ENCODE peak calls at places on chromosomes 3 and 15, in four cellular contexts. S, X, C and O are unnamed samples.

GRCh38 chr15:101127503-101128076 is 124.3 kb downstream of the CHSY1 start:
- DNase-seq in C (peak), X (peak), S (peak), O (no peak)

GRCh38 chr3:113132571-113132996 is 78.8 kb upstream of the BOC start:
- DNase-seq in X (no peak), S (peak), C (no peak), O (no peak)

GRCh38 chr3:29324180-29324651 is 43.3 kb downstream of the RBMS3 start:
- DNase-seq in X (no peak), C (peak), S (no peak), O (peak)

GRCh38 chr15:99703603-99704443 is 29.4 kb downstream of the LYSMD4 start:
- DNase-seq in X (no peak), S (peak), C (no peak), O (peak)

GRCh38 chr3:23831517-23832394 is 26.0 kb downstream of the UBE2E1 start:
- DNase-seq in S (no peak), C (no peak), X (no peak), O (no peak)

GRCh38 chr3:31379598-31379997 is 153.1 kb upstream of the STT3B start:
- DNase-seq in C (no peak), X (no peak), S (no peak), O (no peak)

GRCh38 chr3:1987983-1988382 is 110.7 kb upstream of the CNTN4 start:
- DNase-seq in S (no peak), X (peak), C (no peak), O (no peak)

GRCh38 chr3:121809249-121809648 is 25.6 kb downstream of the IQCB1 start:
- DNase-seq in S (no peak), X (no peak), C (peak), O (no peak)

GRCh38 chr3:158789592-158789991 is 12.3 kb upstream of the MFSD1 start:
- DNase-seq in X (peak), C (no peak), S (peak), O (peak)

GRCh38 chr3:20836801-20837200 is 650.8 kb upstream of the SGO1 start:
- DNase-seq in S (no peak), C (no peak), X (no peak), O (no peak)

GRCh38 chr3:41304603-41305002 is 105.3 kb downstream of the CTNNB1 start:
- DNase-seq in X (peak), C (no peak), S (no peak), O (peak)

GRCh38 chr15:45102226-45102625 is 11.7 kb downstream of the DUOX2 start:
- DNase-seq in X (no peak), S (no peak), C (no peak), O (no peak)

GRCh38 chr15:50083424-50084025 is 35.5 kb downstream of the ATP8B4 start:
- DNase-seq in X (no peak), S (no peak), C (no peak), O (no peak)

GRCh38 chr3:37556789-37557301 is 304.8 kb upstream of the CTDSPL start:
- DNase-seq in X (no peak), S (no peak), C (no peak), O (no peak)

GRCh38 chr3:81760924-81761903 is at the start of gene GBE1:
- DNase-seq in S (peak), X (peak), C (peak), O (peak)

GRCh38 chr3:23735062-23735461 is 70.7 kb upstream of the UBE2E1 start:
- DNase-seq in S (no peak), X (no peak), C (no peak), O (no peak)

GRCh38 chr15:60548101-60548500 is 69.2 kb upstream of the ICE2 start:
- DNase-seq in X (no peak), C (peak), S (no peak), O (no peak)

GRCh38 chr3:104982130-104982529 is 384.6 kb upstream of the ALCAM start:
- DNase-seq in C (no peak), X (peak), S (no peak), O (no peak)

GRCh38 chr15:57216288-57216687 is 160.0 kb upstream of the CGNL1 start:
- DNase-seq in C (no peak), S (no peak), X (no peak), O (no peak)

GRCh38 chr3:61057491-61057890 is 193.8 kb downstream of the FHIT start:
- DNase-seq in C (no peak), X (no peak), S (no peak), O (no peak)

GRCh38 chr3:188320757-188321156 is 166.8 kb downstream of the LPP start:
- DNase-seq in S (no peak), X (no peak), C (no peak), O (no peak)

GRCh38 chr3:189641776-189642175 is 10.6 kb downstream of the TP63 start:
- DNase-seq in C (no peak), S (no peak), X (no peak), O (no peak)

GRCh38 chr15:91887321-91887720 is 33.8 kb downstream of the SLCO3A1 start:
- DNase-seq in S (no peak), C (no peak), X (no peak), O (no peak)

GRCh38 chr3:165892565-165892964 is 55.3 kb upstream of the BCHE start:
- DNase-seq in X (no peak), C (no peak), S (no peak), O (no peak)

GRCh38 chr3:160973067-160973466 is 132.1 kb downstream of the B3GALNT1 start:
- DNase-seq in X (no peak), C (no peak), S (no peak), O (no peak)

GRCh38 chr15:60038111-60038521 is 34.0 kb downstream of the FOXB1 start:
- DNase-seq in C (no peak), X (no peak), S (no peak), O (no peak)

GRCh38 chr3:128548426-128549282 is 55.7 kb upstream of the GATA2 start:
- DNase-seq in C (no peak), S (no peak), X (no peak), O (no peak)

GRCh38 chr3:62653806-62654205 is 221.4 kb downstream of the CADPS start:
- DNase-seq in X (no peak), S (no peak), C (no peak), O (no peak)

DNA sequence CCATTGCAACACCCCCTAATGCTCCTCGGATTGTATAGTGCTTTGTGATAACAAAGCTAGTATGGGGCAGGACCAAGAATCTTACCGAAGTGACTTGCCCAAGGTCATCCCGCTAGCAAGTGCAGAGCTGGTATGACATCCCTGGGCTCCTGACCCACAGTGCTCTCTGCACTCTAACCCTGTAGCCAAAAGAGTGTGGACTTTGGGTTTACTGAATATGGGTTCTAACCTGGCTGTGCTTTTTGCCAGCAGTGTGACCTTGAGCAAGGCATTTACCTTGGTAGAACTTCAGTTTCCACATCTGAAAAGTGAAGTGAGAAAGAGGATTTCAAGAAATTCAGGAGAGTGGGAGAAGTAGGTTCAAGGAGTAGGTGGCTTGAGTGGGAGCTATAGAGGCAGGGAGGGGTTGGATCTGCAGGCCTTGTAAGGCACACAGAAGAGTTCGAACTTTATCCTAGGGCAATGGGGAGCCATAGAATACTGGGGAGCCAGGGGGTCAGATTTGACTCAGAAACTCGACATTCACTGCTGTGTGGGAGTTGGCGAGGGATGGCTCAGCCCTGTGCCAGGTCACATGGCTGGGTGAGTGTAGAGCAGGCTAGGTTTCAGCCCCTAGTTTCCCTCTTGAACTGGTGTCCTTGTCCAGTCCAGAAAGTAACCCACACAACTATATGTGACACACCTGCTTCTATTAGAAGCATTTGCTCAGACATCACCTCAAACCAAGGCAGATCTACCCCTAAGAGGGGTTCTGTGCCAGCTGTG is 91.9 kb downstream of the RPLP1 start:
- DNase-seq in C (no peak), X (no peak), S (no peak), O (no peak)
- TF ChIP-seq REST in C (no peak), X (no peak), S (no peak), O (no peak)

DNA sequence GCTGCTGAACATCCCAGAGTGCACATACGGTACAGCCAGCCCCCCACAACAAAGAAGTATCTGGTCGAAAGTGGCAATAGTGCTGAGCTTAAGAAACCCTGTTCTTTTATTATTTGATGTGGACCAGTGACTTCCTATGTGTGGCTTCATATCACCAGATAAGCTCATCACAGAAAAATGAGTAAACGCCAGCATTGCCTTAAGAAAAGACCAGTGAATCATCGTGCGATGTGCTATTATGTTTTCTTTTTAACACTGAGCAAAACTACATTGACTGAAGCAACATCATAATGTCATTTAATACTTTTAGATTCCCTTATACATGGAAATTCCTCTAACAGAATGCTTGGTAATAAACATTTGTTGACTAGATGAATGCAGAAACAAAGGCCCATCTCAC is 45.2 kb upstream of the ARRDC4 start:
- DNase-seq in C (no peak), X (no peak), S (no peak), O (no peak)
- TF ChIP-seq PBX3 in C (no peak), X (no peak), S (no peak), O (no peak)

DNA sequence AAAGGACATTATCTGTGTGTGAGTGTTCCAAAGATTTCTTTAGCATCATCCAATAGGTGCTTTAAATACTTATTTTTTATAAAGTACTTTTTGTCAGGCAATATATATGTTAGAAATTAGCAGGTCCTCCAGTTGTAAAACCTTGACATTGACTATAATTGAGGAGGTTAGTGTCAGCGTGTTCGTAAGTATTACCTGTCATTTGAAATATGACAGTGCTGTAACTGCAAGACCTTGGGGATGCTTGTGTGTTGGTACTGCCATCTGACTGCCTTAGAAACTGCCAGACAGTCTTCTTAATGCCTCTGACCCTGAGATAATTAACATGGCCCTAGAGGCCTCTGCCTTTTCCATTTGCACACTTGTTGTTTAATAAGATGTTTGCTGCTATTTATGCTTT is 170.7 kb downstream of the NAALADL2 start:
- DNase-seq in C (no peak), S (no peak), X (no peak), O (no peak)
- TF ChIP-seq REST in C (no peak), S (no peak), X (no peak), O (no peak)

DNA sequence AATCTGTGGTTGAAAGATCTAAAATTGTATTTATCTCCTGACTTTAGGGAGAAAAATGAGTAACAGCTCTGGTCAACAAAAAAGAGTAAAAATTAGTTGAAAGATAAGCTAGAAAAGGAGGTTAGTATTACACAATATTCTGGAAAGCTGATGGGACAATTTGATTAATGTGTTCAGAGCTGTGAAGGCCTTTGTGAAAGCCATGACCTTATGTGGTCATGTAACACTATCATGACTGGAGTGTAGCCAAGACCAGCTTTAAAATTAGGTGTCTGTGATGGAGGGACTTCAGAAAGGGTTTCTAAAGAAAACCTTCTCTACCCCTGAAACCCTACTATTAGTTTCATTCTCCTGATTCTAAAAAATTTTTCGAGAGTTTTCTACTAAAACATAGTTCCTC is 127.2 kb downstream of the NFKBIZ start:
- DNase-seq in C (peak), X (no peak), S (no peak), O (no peak)
- TF ChIP-seq PBX3 in C (peak), X (peak), S (no peak), O (no peak)

GRCh38 chr15:64693134-64693533 is 82.3 kb downstream of the RBPMS2 start:
- DNase-seq in C (no peak), X (no peak), S (peak), O (no peak)

GRCh38 chr15:64690008-64690407 is 85.4 kb downstream of the RBPMS2 start:
- DNase-seq in X (no peak), S (no peak), C (no peak), O (no peak)

GRCh38 chr15:64688770-64689169 is 86.6 kb downstream of the RBPMS2 start:
- DNase-seq in X (no peak), S (no peak), C (no peak), O (no peak)

GRCh38 chr15:64692166-64692565 is 83.2 kb downstream of the RBPMS2 start:
- DNase-seq in S (no peak), X (no peak), C (no peak), O (no peak)

GRCh38 chr15:64690578-64691296 is 84.7 kb downstream of the RBPMS2 start:
- DNase-seq in S (no peak), C (no peak), X (no peak), O (no peak)
- TF ChIP-seq REST in S (no peak), C (no peak), X (no peak), O (no peak)

GRCh38 chr15:63519548-63520178 is 15.3 kb downstream of the USP3 start:
- DNase-seq in X (no peak), C (no peak), S (no peak), O (no peak)

GRCh38 chr15:63521405-63522142 is 17.2 kb downstream of the USP3 start:
- DNase-seq in S (no peak), X (no peak), C (no peak), O (no peak)

GRCh38 chr15:63523306-63523990 is 19.1 kb downstream of the USP3 start:
- DNase-seq in S (no peak), C (no peak), X (no peak), O (no peak)

GRCh38 chr15:63524316-63525015 is 20.1 kb downstream of the USP3 start:
- DNase-seq in C (no peak), S (no peak), X (no peak), O (no peak)

DNA sequence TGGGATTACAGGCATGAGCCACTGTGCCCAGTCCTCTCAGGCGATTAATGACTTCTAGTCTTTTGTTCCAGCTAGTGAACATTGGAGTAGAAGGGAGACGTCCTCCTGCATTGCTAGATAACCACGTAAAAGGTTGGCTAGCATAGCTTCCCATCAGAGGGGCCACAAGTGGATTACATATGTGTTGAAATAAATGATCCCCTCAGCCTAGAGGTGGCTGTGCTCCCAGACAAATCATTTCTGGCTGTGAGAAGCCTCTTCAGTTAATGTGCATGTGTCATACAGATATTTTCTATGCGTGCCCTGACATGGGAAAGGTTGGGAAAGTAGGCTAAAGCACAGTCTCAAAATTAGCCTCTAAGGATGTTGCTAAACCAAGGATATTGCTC is 17.7 kb downstream of the USP3 start:
- DNase-seq in C (no peak), X (no peak), S (no peak), O (no peak)
- TF ChIP-seq PBX3 in C (no peak), X (no peak), S (no peak), O (no peak)

DNA sequence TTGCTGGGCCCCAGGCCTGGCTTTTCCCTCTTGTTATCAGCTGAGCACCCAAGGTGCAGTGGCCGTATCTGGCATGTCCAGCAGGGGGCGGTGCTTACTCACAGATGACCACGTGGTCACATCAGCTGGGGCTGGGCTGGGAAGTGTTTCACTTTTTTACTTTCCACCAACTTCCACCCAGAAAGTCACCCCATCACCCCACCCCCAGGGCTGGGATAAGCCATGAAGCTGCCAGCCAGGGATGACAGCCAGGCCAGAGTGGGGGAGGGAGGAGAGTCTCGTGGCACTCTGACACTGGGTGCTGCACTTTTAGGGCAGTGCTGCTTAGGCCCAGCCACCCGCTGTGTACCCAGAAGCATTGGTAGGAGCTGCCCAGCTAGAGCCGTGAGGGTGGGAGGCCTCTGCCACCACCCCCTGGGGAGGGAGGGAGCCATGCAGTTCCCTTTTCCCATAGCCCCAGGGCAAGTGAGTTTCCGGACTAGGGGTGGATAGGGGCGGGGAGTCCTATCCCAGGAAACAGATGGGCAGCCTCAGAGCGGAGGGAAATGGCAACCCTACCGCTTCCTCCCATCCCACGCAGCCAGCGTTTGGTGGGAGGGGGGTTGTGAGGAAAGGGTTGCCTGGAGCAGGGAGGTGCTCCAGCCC is 6.1 kb downstream of the PPCDC start:
- DNase-seq in X (peak), C (no peak), S (peak), O (peak)
- TF ChIP-seq REST in X (no peak), C (no peak), S (no peak), O (no peak)

DNA sequence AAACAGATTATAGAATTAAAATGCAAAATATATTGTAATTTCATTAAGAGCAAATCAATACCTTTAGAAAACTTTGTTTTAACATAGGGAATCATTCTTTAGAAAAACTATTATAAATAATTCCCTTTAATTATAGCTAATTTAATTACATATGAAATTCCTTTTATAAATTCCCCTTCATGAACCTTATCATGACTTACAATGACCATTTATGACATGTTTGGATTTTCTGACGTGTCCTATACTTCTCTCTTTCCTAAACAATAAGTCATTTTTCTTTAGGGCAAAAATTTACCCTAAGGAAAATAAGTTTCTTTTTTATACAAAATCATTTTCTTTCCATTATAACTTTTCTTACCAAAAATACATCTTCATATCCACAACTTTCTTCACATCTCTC is 37.8 kb downstream of the PRR20G start:
- DNase-seq in S (no peak), X (no peak), C (no peak), O (no peak)
- TF ChIP-seq PBX3 in S (no peak), X (no peak), C (no peak), O (no peak)

GRCh38 chr3:183098538-183099025 is 714 bp downstream of the MCCC1 start:
- DNase-seq in C (no peak), S (no peak), X (no peak), O (no peak)

GRCh38 chr3:183094711-183095110 is 4.6 kb downstream of the MCCC1 start:
- DNase-seq in S (no peak), X (no peak), C (no peak), O (no peak)

GRCh38 chr3:183099838-183100204 is 525 bp upstream of the MCCC1 start:
- DNase-seq in X (no peak), C (no peak), S (no peak), O (no peak)

GRCh38 chr3:183100376-183100775 is 1.1 kb upstream of the MCCC1 start:
- DNase-seq in X (no peak), S (no peak), C (no peak), O (peak)

GRCh38 chr3:183099026-183099837 is at the start of gene MCCC1:
- DNase-seq in X (peak), S (peak), C (peak), O (peak)
- TF ChIP-seq REST in X (no peak), S (peak), C (peak), O (no peak)

GRCh38 chr3:151276038-151277027 is 2.0 kb downstream of the P2RY14 start:
- DNase-seq in X (no peak), S (no peak), C (no peak), O (no peak)
- TF ChIP-seq PBX3 in X (no peak), S (no peak), C (no peak), O (no peak)